ENCODE peak calls at places on chromosomes 11 and 22, in six cellular contexts. One of them, this sample, is unnamed.

GRCh38 chr11:119103793-119104192 is 2.1 kb upstream of the DPAGT1 start:
- DNase-seq in H1: no peak
- DNase-seq in IMR-90: no peak
- DNase-seq in mesendoderm: no peak
- DNase-seq in H9: no peak
- DNase-seq in neuronal stem cell: no peak
- DNase-seq in this sample: no peak

GRCh38 chr11:119523801-119524200 is 100.8 kb upstream of the THY1 start:
- DNase-seq in IMR-90: no peak
- DNase-seq in H1: no peak
- DNase-seq in H9: no peak
- DNase-seq in mesendoderm: no peak
- DNase-seq in neuronal stem cell: no peak
- DNase-seq in this sample: no peak

GRCh38 chr11:96306933-96307747 is 35.9 kb downstream of the MAML2 start:
- DNase-seq in mesendoderm: peak; percentile 95
- DNase-seq in neuronal stem cell: peak; percentile 42
- DNase-seq in IMR-90: peak; percentile 99
- DNase-seq in H1: no peak
- DNase-seq in H9: no peak
- DNase-seq in this sample: peak; percentile 100

GRCh38 chr11:114322934-114323333 is 26.7 kb downstream of the NNMT start:
- DNase-seq in H1: no peak
- DNase-seq in IMR-90: no peak
- DNase-seq in H9: no peak
- DNase-seq in neuronal stem cell: no peak
- DNase-seq in mesendoderm: no peak
- DNase-seq in this sample: no peak

GRCh38 chr11:109783842-109784241 is 309.4 kb upstream of the ZC3H12C start:
- DNase-seq in IMR-90: no peak
- DNase-seq in mesendoderm: peak; percentile 39
- DNase-seq in H9: no peak
- DNase-seq in H1: no peak
- DNase-seq in neuronal stem cell: no peak
- DNase-seq in this sample: no peak

GRCh38 chr11:116207349-116207748 is 565.4 kb downstream of the BUD13 start:
- DNase-seq in neuronal stem cell: no peak
- DNase-seq in H1: no peak
- DNase-seq in H9: no peak
- DNase-seq in mesendoderm: no peak
- DNase-seq in IMR-90: no peak
- DNase-seq in this sample: no peak

GRCh38 chr11:67289226-67289650 is at the start of gene ANKRD13D:
- DNase-seq in mesendoderm: no peak
- DNase-seq in IMR-90: no peak
- DNase-seq in neuronal stem cell: no peak
- DNase-seq in H1: no peak
- DNase-seq in H9: no peak
- DNase-seq in this sample: no peak

GRCh38 chr11:43861141-43861540 is 19.5 kb upstream of the ALKBH3 start:
- DNase-seq in H1: no peak
- DNase-seq in mesendoderm: no peak
- DNase-seq in H9: no peak
- DNase-seq in IMR-90: no peak
- DNase-seq in neuronal stem cell: no peak
- DNase-seq in this sample: no peak

GRCh38 chr11:114059278-114059983 is at the start of gene ZBTB16:
- DNase-seq in neuronal stem cell: peak; percentile 84
- DNase-seq in H1: peak; percentile 61
- DNase-seq in H9: peak; percentile 92
- DNase-seq in IMR-90: no peak
- DNase-seq in mesendoderm: peak; percentile 79
- DNase-seq in this sample: peak; percentile 82

DNA sequence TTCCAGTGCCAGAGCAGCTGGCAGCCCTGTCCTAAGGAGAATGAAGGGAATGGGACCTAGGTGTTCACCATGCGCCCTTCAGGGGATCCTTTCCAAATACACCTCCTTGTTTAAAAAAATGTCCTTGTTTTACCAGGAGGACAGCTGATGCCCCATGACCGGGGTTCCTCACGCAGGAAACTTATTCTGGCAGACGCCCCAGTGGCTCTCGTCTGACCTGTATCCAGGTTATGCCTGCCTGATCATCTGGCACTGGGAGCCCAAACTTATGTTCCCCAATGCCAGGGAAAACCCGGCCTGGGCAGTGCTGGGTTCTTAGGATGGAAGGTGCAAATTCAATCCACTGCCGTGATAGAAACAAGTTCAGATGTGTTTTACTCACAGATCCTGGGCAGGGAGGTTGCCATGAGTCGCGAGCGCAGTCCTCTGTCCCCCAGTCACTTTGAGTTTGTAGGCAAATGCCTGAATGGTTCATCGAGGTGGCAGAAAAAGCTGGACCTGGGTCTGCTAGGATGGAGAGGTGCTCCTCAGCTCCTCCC is 31.5 kb downstream of the MOV10L1 start:
- DNase-seq in H9: no peak
- DNase-seq in H1: no peak
- DNase-seq in neuronal stem cell: no peak
- DNase-seq in IMR-90: no peak
- DNase-seq in mesendoderm: no peak
- DNase-seq in this sample: no peak
- H2AK5ac ChIP-seq in H9: no peak overlapping the region
- H2AK5ac ChIP-seq in H1: no peak overlapping the region
- H2AK5ac ChIP-seq in neuronal stem cell: no peak overlapping the region
- H2AK5ac ChIP-seq in IMR-90: no peak overlapping the region
- H2AK5ac ChIP-seq in mesendoderm: no peak overlapping the region
- H2AK5ac ChIP-seq in this sample: no peak overlapping the region

DNA sequence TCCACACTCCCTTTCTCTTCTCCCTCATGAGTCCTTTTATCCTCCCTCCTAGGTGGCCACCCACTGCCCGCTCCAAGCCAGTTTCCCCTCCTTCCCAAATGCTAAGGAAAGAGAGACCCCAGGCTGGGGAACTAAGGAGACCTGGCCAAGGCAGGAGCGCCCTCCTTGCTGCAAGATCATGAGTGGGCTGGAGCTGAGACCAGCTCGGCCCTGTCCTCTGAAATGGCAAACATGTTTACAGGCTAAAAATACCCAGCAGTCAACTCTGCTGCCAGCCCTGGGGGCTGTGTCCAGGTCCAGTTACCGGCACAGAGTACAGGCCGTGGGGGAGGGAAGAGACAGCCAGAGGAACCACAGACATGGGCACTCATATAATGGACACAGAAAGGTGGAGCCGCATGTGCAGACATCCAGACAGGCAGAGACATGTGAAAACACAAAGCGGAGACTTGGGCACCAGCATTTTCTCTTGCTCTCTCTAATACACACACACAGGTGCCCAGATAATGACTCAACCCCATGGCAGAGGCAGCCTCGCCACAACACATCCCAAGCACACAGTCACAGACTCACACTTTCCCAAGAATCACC is 1.2 kb upstream of the AHNAK start:
- DNase-seq in H9: no peak
- DNase-seq in mesendoderm: no peak
- DNase-seq in neuronal stem cell: no peak
- DNase-seq in H1: no peak
- DNase-seq in IMR-90: no peak
- DNase-seq in this sample: peak; percentile 28
- H2BK5ac ChIP-seq in H9: no peak overlapping the region
- H2BK5ac ChIP-seq in mesendoderm: no peak overlapping the region
- H2BK5ac ChIP-seq in neuronal stem cell: peak overlapping the region; percentile 67
- H2BK5ac ChIP-seq in H1: no peak overlapping the region
- H2BK5ac ChIP-seq in IMR-90: peak overlapping the region; percentile 67
- H2BK5ac ChIP-seq in this sample: peak overlapping the region; percentile 74

GRCh38 chr22:37635157-37635556 is 4.3 kb upstream of the SH3BP1 start:
- DNase-seq in neuronal stem cell: no peak
- DNase-seq in mesendoderm: no peak
- DNase-seq in H9: no peak
- DNase-seq in IMR-90: no peak
- DNase-seq in H1: no peak
- DNase-seq in this sample: no peak

GRCh38 chr22:37634505-37635002 is 4.9 kb upstream of the SH3BP1 start:
- DNase-seq in IMR-90: no peak
- DNase-seq in H1: no peak
- DNase-seq in mesendoderm: peak; percentile 31
- DNase-seq in H9: no peak
- DNase-seq in neuronal stem cell: no peak
- DNase-seq in this sample: no peak

GRCh38 chr22:37633082-37633692 is 6.3 kb upstream of the SH3BP1 start:
- DNase-seq in neuronal stem cell: no peak
- DNase-seq in mesendoderm: no peak
- DNase-seq in H9: no peak
- DNase-seq in H1: no peak
- DNase-seq in IMR-90: no peak
- DNase-seq in this sample: no peak

GRCh38 chr22:37632174-37633081 is 7.0 kb upstream of the SH3BP1 start:
- DNase-seq in mesendoderm: no peak
- DNase-seq in H1: no peak
- DNase-seq in neuronal stem cell: no peak
- DNase-seq in H9: no peak
- DNase-seq in IMR-90: no peak
- DNase-seq in this sample: no peak

GRCh38 chr22:37633693-37634504 is 5.6 kb upstream of the SH3BP1 start:
- DNase-seq in IMR-90: peak; percentile 92
- DNase-seq in mesendoderm: peak; percentile 72
- DNase-seq in H1: peak; percentile 41
- DNase-seq in neuronal stem cell: peak; percentile 61
- DNase-seq in H9: peak; percentile 86
- DNase-seq in this sample: peak; percentile 92
- H2BK15ac ChIP-seq in IMR-90: peak overlapping the region; percentile 86
- H2BK15ac ChIP-seq in mesendoderm: no peak overlapping the region
- H2BK15ac ChIP-seq in H1: peak overlapping the region; percentile 72
- H2BK15ac ChIP-seq in neuronal stem cell: peak overlapping the region; percentile 85
- H2BK15ac ChIP-seq in H9: no peak overlapping the region
- H2BK15ac ChIP-seq in this sample: peak overlapping the region; percentile 97

GRCh38 chr11:94722735-94723134 is 45.4 kb upstream of the AMOTL1 start:
- DNase-seq in IMR-90: no peak
- DNase-seq in mesendoderm: no peak
- DNase-seq in neuronal stem cell: no peak
- DNase-seq in H9: no peak
- DNase-seq in H1: no peak
- DNase-seq in this sample: no peak

GRCh38 chr11:94728541-94728940 is 39.6 kb upstream of the AMOTL1 start:
- DNase-seq in H1: no peak
- DNase-seq in mesendoderm: no peak
- DNase-seq in IMR-90: no peak
- DNase-seq in H9: no peak
- DNase-seq in neuronal stem cell: no peak
- DNase-seq in this sample: no peak

GRCh38 chr11:94721565-94722292 is 46.4 kb upstream of the AMOTL1 start:
- DNase-seq in H1: no peak
- DNase-seq in IMR-90: no peak
- DNase-seq in neuronal stem cell: no peak
- DNase-seq in H9: no peak
- DNase-seq in mesendoderm: peak; percentile 69
- DNase-seq in this sample: no peak

GRCh38 chr11:94727766-94728165 is 40.4 kb upstream of the AMOTL1 start:
- DNase-seq in IMR-90: no peak
- DNase-seq in mesendoderm: no peak
- DNase-seq in H9: no peak
- DNase-seq in H1: no peak
- DNase-seq in neuronal stem cell: no peak
- DNase-seq in this sample: no peak

GRCh38 chr11:94725071-94725470 is 43.1 kb upstream of the AMOTL1 start:
- DNase-seq in H9: no peak
- DNase-seq in H1: no peak
- DNase-seq in neuronal stem cell: no peak
- DNase-seq in IMR-90: no peak
- DNase-seq in mesendoderm: no peak
- DNase-seq in this sample: no peak
- H2AK5ac ChIP-seq in H9: no peak overlapping the region
- H2AK5ac ChIP-seq in H1: no peak overlapping the region
- H2AK5ac ChIP-seq in neuronal stem cell: no peak overlapping the region
- H2AK5ac ChIP-seq in IMR-90: no peak overlapping the region
- H2AK5ac ChIP-seq in mesendoderm: peak overlapping the region; percentile 61
- H2AK5ac ChIP-seq in this sample: no peak overlapping the region

GRCh38 chr11:1633864-1634263 is 4.3 kb downstream of the KRTAP5-5 start:
- DNase-seq in H1: no peak
- DNase-seq in IMR-90: no peak
- DNase-seq in H9: no peak
- DNase-seq in neuronal stem cell: no peak
- DNase-seq in mesendoderm: no peak
- DNase-seq in this sample: no peak
- H2BK5ac ChIP-seq in H1: no peak overlapping the region
- H2BK5ac ChIP-seq in IMR-90: no peak overlapping the region
- H2BK5ac ChIP-seq in H9: no peak overlapping the region
- H2BK5ac ChIP-seq in neuronal stem cell: no peak overlapping the region
- H2BK5ac ChIP-seq in mesendoderm: no peak overlapping the region
- H2BK5ac ChIP-seq in this sample: no peak overlapping the region

GRCh38 chr11:28713850-28714249 is 605.7 kb downstream of the METTL15 start:
- DNase-seq in mesendoderm: no peak
- DNase-seq in IMR-90: peak; percentile 58
- DNase-seq in H1: no peak
- DNase-seq in neuronal stem cell: no peak
- DNase-seq in H9: no peak
- DNase-seq in this sample: no peak
- H2BK15ac ChIP-seq in mesendoderm: no peak overlapping the region
- H2BK15ac ChIP-seq in IMR-90: no peak overlapping the region
- H2BK15ac ChIP-seq in H1: no peak overlapping the region
- H2BK15ac ChIP-seq in neuronal stem cell: no peak overlapping the region
- H2BK15ac ChIP-seq in H9: no peak overlapping the region
- H2BK15ac ChIP-seq in this sample: no peak overlapping the region

GRCh38 chr11:1891831-1892115 is at the start of gene PRR33:
- DNase-seq in neuronal stem cell: no peak
- DNase-seq in mesendoderm: no peak
- DNase-seq in H9: no peak
- DNase-seq in H1: no peak
- DNase-seq in IMR-90: no peak
- DNase-seq in this sample: no peak

GRCh38 chr11:1892558-1892957 is 863 bp upstream of the PRR33 start:
- DNase-seq in IMR-90: no peak
- DNase-seq in H1: no peak
- DNase-seq in H9: no peak
- DNase-seq in mesendoderm: no peak
- DNase-seq in neuronal stem cell: no peak
- DNase-seq in this sample: no peak

GRCh38 chr11:1889941-1890855 is 1.5 kb downstream of the PRR33 start:
- DNase-seq in IMR-90: no peak
- DNase-seq in mesendoderm: no peak
- DNase-seq in H9: no peak
- DNase-seq in H1: no peak
- DNase-seq in neuronal stem cell: no peak
- DNase-seq in this sample: no peak

GRCh38 chr11:1892116-1892515 is 421 bp upstream of the PRR33 start:
- DNase-seq in IMR-90: no peak
- DNase-seq in H9: no peak
- DNase-seq in H1: no peak
- DNase-seq in neuronal stem cell: no peak
- DNase-seq in mesendoderm: no peak
- DNase-seq in this sample: no peak

GRCh38 chr11:1890856-1891830 is 552 bp downstream of the PRR33 start:
- DNase-seq in H1: no peak
- DNase-seq in IMR-90: no peak
- DNase-seq in H9: no peak
- DNase-seq in neuronal stem cell: no peak
- DNase-seq in mesendoderm: no peak
- DNase-seq in this sample: no peak
- H2AK5ac ChIP-seq in H1: no peak overlapping the region
- H2AK5ac ChIP-seq in IMR-90: no peak overlapping the region
- H2AK5ac ChIP-seq in H9: no peak overlapping the region
- H2AK5ac ChIP-seq in neuronal stem cell: peak overlapping the region; percentile 97
- H2AK5ac ChIP-seq in mesendoderm: no peak overlapping the region
- H2AK5ac ChIP-seq in this sample: no peak overlapping the region